ENCODE peak calls at places on chromosomes 3 and 15, in four cellular contexts. G is AG04450, C is non-pigmented ciliary epithelial cell, O is GM23338. K is an unnamed sample.
A peak's percentile ranks its signal among the peaks of the same experiment; 100 is the strongest.

GRCh38 chr3:62604301-62604700 is 231.0 kb upstream of the FEZF2 start:
- DNase-seq in G (no peak), C (no peak), O (no peak), K (no peak)

GRCh38 chr15:33126559-33127290 is 67.8 kb downstream of the FMN1 start:
- DNase-seq in G (peak; percentile 95), C (peak; percentile 82), O (peak; percentile 42), K (no peak)

GRCh38 chr3:34254285-34254684 is 455.9 kb downstream of the PDCD6IP start:
- DNase-seq in G (no peak), C (no peak), O (peak; percentile 62), K (no peak)

GRCh38 chr3:192273001-192273400 is 454.3 kb downstream of the FGF12 start:
- DNase-seq in G (no peak), C (no peak), O (no peak), K (no peak)

GRCh38 chr3:186815490-186815889 is 9.2 kb upstream of the RFC4 start:
- DNase-seq in G (no peak), C (no peak), O (no peak), K (no peak)

GRCh38 chr3:51336261-51336660 is 48.8 kb upstream of the MANF start:
- DNase-seq in G (no peak), C (no peak), O (peak; percentile 61), K (no peak)

GRCh38 chr3:46019707-46020106 is 7.6 kb downstream of the XCR1 start:
- DNase-seq in G (no peak), C (no peak), O (no peak), K (no peak)

GRCh38 chr15:73322665-73323373 is 45.9 kb downstream of the HCN4 start:
- DNase-seq in G (no peak), C (no peak), O (no peak), K (no peak)

K was measured in GM12864.